ENCODE peak calls at places on chromosomes 11 and 22, in four cellular contexts. One of them, this sample, is unnamed.

GRCh38 chr22:28505416-28506156 is 174.1 kb downstream of the TTC28 start:
- DNase-seq in trophoblast cell: no peak
- DNase-seq in IMR-90: no peak
- DNase-seq in neuronal stem cell: no peak
- DNase-seq in this sample: no peak

GRCh38 chr22:28570697-28571373 is 108.8 kb downstream of the TTC28 start:
- DNase-seq in trophoblast cell: no peak
- DNase-seq in IMR-90: no peak
- DNase-seq in neuronal stem cell: no peak
- DNase-seq in this sample: no peak

GRCh38 chr11:15692739-15693138 is 578.0 kb downstream of the INSC start:
- DNase-seq in trophoblast cell: no peak
- DNase-seq in neuronal stem cell: no peak
- DNase-seq in IMR-90: peak; percentile 65
- DNase-seq in this sample: peak; percentile 81

GRCh38 chr22:38415561-38416321 is 39.3 kb downstream of the KCNJ4 start:
- DNase-seq in trophoblast cell: no peak
- DNase-seq in IMR-90: no peak
- DNase-seq in neuronal stem cell: no peak
- DNase-seq in this sample: no peak

GRCh38 chr11:18209058-18209457 is 27.5 kb downstream of the SAA4 start:
- DNase-seq in neuronal stem cell: no peak
- DNase-seq in IMR-90: no peak
- DNase-seq in trophoblast cell: no peak
- DNase-seq in this sample: no peak

GRCh38 chr11:3905080-3905953 is 49.9 kb downstream of the STIM1 start:
- DNase-seq in neuronal stem cell: no peak
- DNase-seq in IMR-90: peak; percentile 76
- DNase-seq in trophoblast cell: peak; percentile 95
- DNase-seq in this sample: peak; percentile 85

GRCh38 chr11:126918556-126918955 is 82.0 kb downstream of the KIRREL3 start:
- DNase-seq in IMR-90: peak; percentile 54
- DNase-seq in neuronal stem cell: no peak
- DNase-seq in trophoblast cell: no peak
- DNase-seq in this sample: no peak

GRCh38 chr11:100636536-100636935 is 50.6 kb upstream of the ARHGAP42 start:
- DNase-seq in IMR-90: no peak
- DNase-seq in neuronal stem cell: no peak
- DNase-seq in trophoblast cell: no peak
- DNase-seq in this sample: no peak

GRCh38 chr11:65599216-65599954 is 3.8 kb upstream of the KCNK7 start:
- DNase-seq in trophoblast cell: no peak
- DNase-seq in IMR-90: no peak
- DNase-seq in neuronal stem cell: no peak
- DNase-seq in this sample: no peak

GRCh38 chr11:34823197-34823596 is 93.0 kb downstream of the APIP start:
- DNase-seq in neuronal stem cell: no peak
- DNase-seq in trophoblast cell: no peak
- DNase-seq in IMR-90: no peak
- DNase-seq in this sample: no peak

GRCh38 chr11:6531267-6531752 is 34.2 kb downstream of the DNHD1 start:
- DNase-seq in neuronal stem cell: peak; percentile 54
- DNase-seq in trophoblast cell: peak; percentile 24
- DNase-seq in IMR-90: peak; percentile 52
- DNase-seq in this sample: peak; percentile 72

GRCh38 chr11:78810489-78811090 is 235.9 kb upstream of the NARS2 start:
- DNase-seq in neuronal stem cell: no peak
- DNase-seq in trophoblast cell: no peak
- DNase-seq in IMR-90: no peak
- DNase-seq in this sample: no peak

DNA sequence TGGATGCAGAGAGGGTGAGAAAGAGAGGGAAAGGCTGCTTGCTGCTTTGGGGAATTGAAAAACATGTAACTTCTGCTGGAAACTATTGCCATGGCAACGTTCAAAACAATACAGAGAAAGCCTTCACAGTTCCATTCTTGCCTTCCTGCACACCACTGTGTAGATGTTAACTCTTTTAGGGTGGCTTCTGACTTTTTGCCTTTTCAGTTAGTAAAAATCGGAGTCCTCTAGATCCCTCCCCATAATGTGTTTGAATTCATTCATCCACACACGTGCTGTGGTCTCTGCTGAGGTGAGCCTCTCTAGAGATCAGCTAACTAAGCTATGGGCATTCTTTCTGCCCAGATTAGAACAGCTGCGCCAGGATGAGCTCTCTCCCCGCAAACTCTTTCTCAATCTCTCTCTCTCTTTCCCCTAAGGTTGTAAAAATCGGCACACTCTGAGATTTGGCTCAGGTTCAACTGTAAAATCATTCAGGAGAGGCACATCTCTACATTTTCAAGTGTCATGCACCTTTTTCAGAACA is 1178.3 kb downstream of the LRRC4C start:
- DNase-seq in neuronal stem cell: no peak
- DNase-seq in IMR-90: no peak
- DNase-seq in trophoblast cell: no peak
- DNase-seq in this sample: peak; percentile 71
- H3K27ac ChIP-seq in neuronal stem cell: peak overlapping the region; percentile 18
- H3K27ac ChIP-seq in IMR-90: no peak overlapping the region
- H3K27ac ChIP-seq in trophoblast cell: no peak overlapping the region
- H3K27ac ChIP-seq in this sample: no peak overlapping the region

DNA sequence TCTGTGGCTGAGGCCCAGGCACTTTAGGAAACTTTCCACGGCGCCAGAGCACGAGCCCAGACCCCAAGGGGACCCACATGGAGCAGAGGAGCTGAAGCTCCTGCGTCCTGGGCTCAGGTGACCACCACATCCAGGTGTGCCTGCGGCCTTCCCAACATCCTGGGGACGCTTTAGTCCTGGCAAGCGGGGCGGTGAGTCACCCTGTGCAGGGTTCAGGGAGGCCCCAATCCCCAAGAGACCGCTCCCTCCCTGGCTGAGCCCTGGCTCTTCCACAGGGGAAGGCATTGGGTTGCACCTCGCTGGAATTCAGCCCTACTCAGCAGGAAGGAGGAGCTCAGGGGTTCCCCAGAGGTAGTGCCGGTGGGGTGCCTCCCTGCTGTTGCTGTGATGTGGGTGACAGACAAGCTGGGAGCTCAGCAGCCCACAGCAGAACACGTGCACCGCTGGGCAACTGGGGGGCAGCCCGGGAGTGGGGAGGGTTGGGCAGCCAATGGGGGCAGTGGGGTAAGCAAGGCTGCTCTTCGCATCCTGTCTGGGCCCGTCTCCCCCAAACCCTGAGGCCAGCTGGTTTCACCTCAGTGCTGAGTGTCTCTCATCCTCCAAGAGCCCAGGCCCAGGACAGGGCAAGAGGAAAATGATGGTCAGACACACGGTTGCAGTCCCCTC is 802.8 kb downstream of the BRD1 start:
- DNase-seq in IMR-90: no peak
- DNase-seq in neuronal stem cell: no peak
- DNase-seq in trophoblast cell: no peak
- DNase-seq in this sample: no peak
- H3K14ac ChIP-seq in IMR-90: no peak overlapping the region
- H3K14ac ChIP-seq in neuronal stem cell: no peak overlapping the region
- H3K14ac ChIP-seq in trophoblast cell: no peak overlapping the region
- H3K14ac ChIP-seq in this sample: no peak overlapping the region

GRCh38 chr11:43691332-43691731 is 10.8 kb downstream of the HSD17B12 start:
- DNase-seq in trophoblast cell: no peak
- DNase-seq in neuronal stem cell: no peak
- DNase-seq in IMR-90: no peak
- DNase-seq in this sample: no peak

GRCh38 chr11:43693731-43694130 is 13.2 kb downstream of the HSD17B12 start:
- DNase-seq in trophoblast cell: no peak
- DNase-seq in neuronal stem cell: no peak
- DNase-seq in IMR-90: no peak
- DNase-seq in this sample: no peak

GRCh38 chr11:43691806-43692205 is 11.3 kb downstream of the HSD17B12 start:
- DNase-seq in neuronal stem cell: no peak
- DNase-seq in IMR-90: no peak
- DNase-seq in trophoblast cell: no peak
- DNase-seq in this sample: no peak

GRCh38 chr11:43693069-43693468 is 12.5 kb downstream of the HSD17B12 start:
- DNase-seq in neuronal stem cell: no peak
- DNase-seq in trophoblast cell: no peak
- DNase-seq in IMR-90: no peak
- DNase-seq in this sample: no peak

DNA sequence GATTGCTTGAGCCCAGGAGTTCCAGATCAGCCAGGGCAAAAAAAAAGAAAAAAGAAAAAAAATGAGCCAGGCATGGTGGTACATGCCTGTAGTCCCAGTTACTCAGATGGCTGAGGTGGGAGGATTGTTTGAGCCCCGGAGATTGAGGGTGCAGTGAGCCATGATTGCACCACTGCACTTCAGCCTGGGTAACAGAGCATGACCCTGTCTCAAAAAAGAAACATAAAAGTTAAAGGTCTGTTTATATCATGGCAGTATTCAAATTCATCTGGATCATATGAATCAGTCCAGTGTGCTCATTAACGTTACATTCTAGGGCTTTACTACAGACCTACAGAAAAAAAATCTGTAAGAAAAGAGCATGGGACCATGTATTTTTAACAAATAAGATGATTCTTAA is 13.9 kb downstream of the HSD17B12 start:
- DNase-seq in IMR-90: no peak
- DNase-seq in neuronal stem cell: no peak
- DNase-seq in trophoblast cell: no peak
- DNase-seq in this sample: no peak
- H3K4me1 ChIP-seq in IMR-90: peaks cover 2% of the 10 kb centered on the region
- H3K4me1 ChIP-seq in neuronal stem cell: no peaks in the 10 kb centered on the region
- H3K4me1 ChIP-seq in trophoblast cell: peaks cover 6% of the 10 kb centered on the region
- H3K4me1 ChIP-seq in this sample: no peaks in the 10 kb centered on the region

GRCh38 chr11:83303358-83303757 is 17.2 kb upstream of the CCDC90B start:
- DNase-seq in IMR-90: no peak
- DNase-seq in trophoblast cell: no peak
- DNase-seq in neuronal stem cell: no peak
- DNase-seq in this sample: no peak

GRCh38 chr11:83310718-83311117 is 24.6 kb upstream of the CCDC90B start:
- DNase-seq in trophoblast cell: no peak
- DNase-seq in IMR-90: no peak
- DNase-seq in neuronal stem cell: no peak
- DNase-seq in this sample: no peak

DNA sequence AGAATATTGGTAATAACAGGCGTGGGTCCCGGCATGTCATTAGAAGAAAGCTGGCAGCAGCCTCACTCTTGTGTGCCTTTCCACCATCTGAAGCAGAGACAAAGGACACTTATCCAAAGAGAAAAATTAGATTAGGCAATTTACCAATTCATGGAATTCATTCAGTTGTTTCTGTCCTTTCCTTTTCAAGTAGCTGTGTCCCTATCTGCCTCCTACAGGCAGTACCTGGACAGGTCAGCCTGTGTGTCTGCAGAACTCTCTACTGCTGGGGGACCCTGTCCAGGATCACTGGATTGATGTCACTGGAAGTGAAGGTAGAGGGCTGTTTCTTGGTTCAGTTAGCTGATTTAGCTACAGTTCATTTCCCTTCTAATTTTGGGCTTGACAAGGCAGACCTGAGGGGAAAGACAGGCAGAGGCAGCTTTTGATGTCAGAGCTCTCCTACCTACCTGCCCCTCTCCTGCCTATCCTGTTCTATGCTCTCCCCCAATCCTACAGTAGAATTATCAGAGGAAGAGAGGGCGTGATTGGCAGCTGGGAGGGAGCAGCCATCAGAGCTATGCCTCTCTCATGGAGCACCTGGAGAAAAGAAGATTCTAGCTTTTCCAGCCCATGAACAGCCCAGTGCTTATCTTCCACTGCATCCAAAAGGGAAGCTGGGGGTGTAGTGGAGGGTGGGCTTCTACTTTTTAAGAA is 20.4 kb upstream of the CCDC90B start:
- DNase-seq in IMR-90: no peak
- DNase-seq in trophoblast cell: no peak
- DNase-seq in neuronal stem cell: no peak
- DNase-seq in this sample: no peak
- H3K27ac ChIP-seq in IMR-90: no peak overlapping the region
- H3K27ac ChIP-seq in trophoblast cell: no peak overlapping the region
- H3K27ac ChIP-seq in neuronal stem cell: no peak overlapping the region
- H3K27ac ChIP-seq in this sample: no peak overlapping the region

DNA sequence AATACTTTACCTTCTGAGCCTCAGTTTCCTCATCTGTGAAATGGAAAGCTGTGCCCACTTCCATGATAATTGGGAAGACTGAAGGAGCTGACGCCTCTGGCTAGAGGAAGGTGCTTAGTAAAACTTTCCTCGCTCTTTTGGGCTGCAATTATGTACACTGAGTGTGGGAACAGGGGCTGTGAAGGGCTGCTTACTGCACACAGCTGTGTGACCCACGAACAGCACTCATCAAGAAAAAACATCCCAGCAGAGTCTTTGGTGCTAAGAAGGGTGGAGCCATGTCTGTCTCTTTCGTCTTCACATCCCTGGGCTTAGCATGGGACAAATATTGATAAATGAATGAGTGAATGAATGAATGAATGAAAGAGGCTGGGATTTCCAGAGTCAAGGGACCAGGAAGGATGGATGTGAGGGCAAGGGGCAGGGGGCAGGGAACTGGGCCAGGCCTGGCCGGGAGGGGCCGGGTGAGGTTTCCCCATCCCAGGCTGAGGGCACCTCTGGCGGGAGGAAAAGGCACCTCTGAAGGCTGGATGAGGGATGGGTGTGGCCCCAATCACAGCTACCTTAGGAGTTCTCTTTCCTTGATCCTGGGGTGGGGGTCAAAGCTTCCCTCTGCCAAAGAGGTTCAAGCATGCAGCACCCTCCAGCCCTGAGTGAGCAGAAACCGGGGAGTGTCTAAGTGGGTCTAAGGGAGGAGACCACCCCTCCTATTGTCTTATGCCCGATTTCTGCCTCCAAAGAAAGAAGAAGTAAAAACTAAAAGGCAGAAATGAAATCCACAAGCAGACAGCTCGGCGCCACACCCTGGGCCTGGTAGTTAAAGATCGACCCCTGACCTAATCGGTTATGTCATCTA is 9.2 kb upstream of the CD5 start:
- DNase-seq in trophoblast cell: no peak
- DNase-seq in IMR-90: no peak
- DNase-seq in neuronal stem cell: no peak
- DNase-seq in this sample: no peak
- H3K14ac ChIP-seq in trophoblast cell: no peak overlapping the region
- H3K14ac ChIP-seq in IMR-90: no peak overlapping the region
- H3K14ac ChIP-seq in neuronal stem cell: no peak overlapping the region
- H3K14ac ChIP-seq in this sample: no peak overlapping the region

GRCh38 chr11:117830674-117831351 is 6.3 kb upstream of the FXYD2 start:
- DNase-seq in IMR-90: no peak
- DNase-seq in trophoblast cell: no peak
- DNase-seq in neuronal stem cell: no peak
- DNase-seq in this sample: no peak
- H3K4me1 ChIP-seq in IMR-90: peaks cover 7% of the 10 kb centered on the region
- H3K4me1 ChIP-seq in trophoblast cell: peaks cover 8% of the 10 kb centered on the region
- H3K4me1 ChIP-seq in neuronal stem cell: peaks cover 13% of the 10 kb centered on the region
- H3K4me1 ChIP-seq in this sample: peaks cover 56% of the 10 kb centered on the region

GRCh38 chr22:23177197-23177596 is 3.1 kb upstream of the BCR start:
- DNase-seq in IMR-90: no peak
- DNase-seq in trophoblast cell: peak; percentile 88
- DNase-seq in neuronal stem cell: no peak
- DNase-seq in this sample: no peak

GRCh38 chr22:23176645-23177027 is 3.7 kb upstream of the BCR start:
- DNase-seq in IMR-90: no peak
- DNase-seq in trophoblast cell: no peak
- DNase-seq in neuronal stem cell: no peak
- DNase-seq in this sample: no peak

GRCh38 chr22:23179381-23180294 is 671 bp upstream of the BCR start:
- DNase-seq in neuronal stem cell: no peak
- DNase-seq in IMR-90: no peak
- DNase-seq in trophoblast cell: peak; percentile 57
- DNase-seq in this sample: no peak

GRCh38 chr22:23180301-23180892 is at the start of gene BCR:
- DNase-seq in trophoblast cell: peak; percentile 58
- DNase-seq in neuronal stem cell: no peak
- DNase-seq in IMR-90: peak; percentile 65
- DNase-seq in this sample: peak; percentile 66

GRCh38 chr22:23178512-23179254 is 1.6 kb upstream of the BCR start:
- DNase-seq in trophoblast cell: peak; percentile 65
- DNase-seq in IMR-90: peak; percentile 38
- DNase-seq in neuronal stem cell: no peak
- DNase-seq in this sample: peak; percentile 58
- H3K27ac ChIP-seq in trophoblast cell: no peak overlapping the region
- H3K27ac ChIP-seq in IMR-90: no peak overlapping the region
- H3K27ac ChIP-seq in neuronal stem cell: no peak overlapping the region
- H3K27ac ChIP-seq in this sample: no peak overlapping the region